ENCODE peak calls at places on chromosomes 6 and 20, in six cellular contexts. Z is PC-3, C is lung, A is lower lobe of right lung, K is brain microvascular endothelial cell, R is IMR-90. L is an unnamed sample.

GRCh38 chr6:38517005-38517404 is 122.7 kb downstream of the BTBD9 start:
- DNase-seq in Z (peak), C (no peak), A (no peak), K (peak), R (peak), L (peak)

GRCh38 chr20:11551491-11551890 is 366.2 kb upstream of the BTBD3 start:
- DNase-seq in Z (no peak), C (no peak), A (no peak), K (no peak), R (no peak), L (no peak)

GRCh38 chr20:40446868-40447267 is 242.2 kb downstream of the MAFB start:
- DNase-seq in Z (no peak), C (no peak), A (no peak), K (no peak), R (no peak), L (no peak)

GRCh38 chr6:15473741-15474161 is 189.1 kb downstream of the DTNBP1 start:
- DNase-seq in Z (peak), C (no peak), A (no peak), K (peak), R (peak), L (peak)

GRCh38 chr6:140857734-140858380 is 1274.9 kb upstream of the GJE1 start:
- DNase-seq in Z (peak), C (no peak), A (no peak), K (peak), R (peak), L (peak)

GRCh38 chr6:151493495-151494234 is at the start of gene CCDC170:
- DNase-seq in Z (no peak), C (peak), A (peak), K (peak), R (no peak), L (no peak)

GRCh38 chr6:42390228-42390934 is 61.3 kb downstream of the TRERF1 start:
- DNase-seq in Z (no peak), C (no peak), A (no peak), K (no peak), R (no peak), L (no peak)

GRCh38 chr6:158861686-158862381 is 42.7 kb upstream of the EZR start:
- DNase-seq in Z (peak), C (no peak), A (no peak), K (no peak), R (peak), L (peak)

GRCh38 chr6:135428078-135428477 is 69.5 kb downstream of the AHI1 start:
- DNase-seq in Z (no peak), C (no peak), A (no peak), K (no peak), R (no peak), L (no peak)

GRCh38 chr6:118565317-118565960 is 17.3 kb downstream of the PLN start:
- DNase-seq in Z (peak), C (no peak), A (no peak), K (no peak), R (peak), L (no peak)

GRCh38 chr20:61639200-61639599 is 387.1 kb downstream of the CDH4 start:
- DNase-seq in Z (no peak), C (no peak), A (no peak), K (no peak), R (peak), L (peak)

GRCh38 chr6:161696828-161697227 is 423.0 kb upstream of the AGPAT4 start:
- DNase-seq in Z (no peak), C (no peak), A (no peak), K (no peak), R (no peak), L (no peak)

GRCh38 chr6:36418558-36418957 is 24.1 kb downstream of the PXT1 start:
- DNase-seq in Z (peak), C (no peak), A (no peak), K (no peak), R (no peak), L (no peak)

GRCh38 chr6:41586564-41586963 is 40.4 kb downstream of the FOXP4 start:
- DNase-seq in Z (no peak), C (no peak), A (no peak), K (no peak), R (peak), L (peak)

GRCh38 chr6:135801755-135802154 is 49.7 kb upstream of the PDE7B start:
- DNase-seq in Z (no peak), C (no peak), A (no peak), K (no peak), R (no peak), L (no peak)

GRCh38 chr20:62149532-62150235 is 6.1 kb downstream of the SS18L1 start:
- DNase-seq in Z (no peak), C (no peak), A (no peak), K (no peak), R (peak), L (no peak)

GRCh38 chr6:134551245-134551960 is 233.5 kb upstream of the SGK1 start:
- DNase-seq in Z (peak), C (no peak), A (no peak), K (peak), R (peak), L (peak)

GRCh38 chr20:41654884-41655283 is 36.7 kb upstream of the CHD6 start:
- DNase-seq in Z (peak), C (no peak), A (no peak), K (peak), R (peak), L (peak)

GRCh38 chr6:42819803-42820508 is 38.1 kb downstream of the BICRAL start:
- DNase-seq in Z (no peak), C (peak), A (no peak), K (no peak), R (no peak), L (no peak)

GRCh38 chr6:118931436-118931835 is 3.5 kb downstream of the MCM9 start:
- DNase-seq in Z (peak), C (no peak), A (no peak), K (no peak), R (no peak), L (no peak)

GRCh38 chr6:124780621-124781020 is 181.6 kb upstream of the RNF217 start:
- DNase-seq in Z (no peak), C (no peak), A (no peak), K (no peak), R (no peak), L (peak)

GRCh38 chr6:149334201-149334600 is 16.7 kb downstream of the TAB2 start:
- DNase-seq in Z (peak), C (no peak), A (no peak), K (peak), R (peak), L (peak)

GRCh38 chr20:62018437-62019143 is 47.1 kb downstream of the TAF4 start:
- DNase-seq in Z (no peak), C (no peak), A (peak), K (no peak), R (no peak), L (no peak)

GRCh38 chr20:24289737-24290481 is 179.5 kb upstream of the SYNDIG1 start:
- DNase-seq in Z (no peak), C (no peak), A (no peak), K (no peak), R (no peak), L (no peak)

GRCh38 chr6:24960991-24961475 is 25.3 kb upstream of the RIPOR2 start:
- DNase-seq in Z (peak), C (no peak), A (no peak), K (no peak), R (no peak), L (no peak)

GRCh38 chr6:167493961-167494697 is 169.2 kb downstream of the TTLL2 start:
- DNase-seq in Z (no peak), C (no peak), A (no peak), K (no peak), R (no peak), L (no peak)

GRCh38 chr20:33251496-33251895 is 15.7 kb downstream of the BPIFA1 start:
- DNase-seq in Z (no peak), C (no peak), A (no peak), K (no peak), R (no peak), L (no peak)

GRCh38 chr6:1792989-1793388 is 183.3 kb downstream of the FOXC1 start:
- DNase-seq in Z (peak), C (no peak), A (no peak), K (no peak), R (peak), L (peak)

GRCh38 chr6:25851961-25852360 is 20.1 kb upstream of the SLC17A1 start:
- DNase-seq in Z (no peak), C (no peak), A (no peak), K (no peak), R (no peak), L (no peak)

GRCh38 chr6:160973856-160974255 is 17.7 kb upstream of the MAP3K4 start:
- DNase-seq in Z (no peak), C (no peak), A (no peak), K (peak), R (peak), L (peak)

GRCh38 chr6:107152633-107153032 is 37.3 kb upstream of the BEND3 start:
- DNase-seq in Z (no peak), C (no peak), A (no peak), K (no peak), R (no peak), L (no peak)

GRCh38 chr6:8705435-8706020 is 270.2 kb upstream of the SLC35B3 start:
- DNase-seq in Z (no peak), C (no peak), A (no peak), K (no peak), R (no peak), L (no peak)

GRCh38 chr6:8710668-8711431 is 275.5 kb upstream of the SLC35B3 start:
- DNase-seq in Z (no peak), C (no peak), A (no peak), K (no peak), R (no peak), L (no peak)

GRCh38 chr6:8707956-8708772 is 272.8 kb upstream of the SLC35B3 start:
- DNase-seq in Z (peak), C (peak), A (peak), K (no peak), R (no peak), L (peak)

GRCh38 chr6:8703059-8703458 is 267.7 kb upstream of the SLC35B3 start:
- DNase-seq in Z (no peak), C (no peak), A (no peak), K (no peak), R (no peak), L (no peak)

DNA sequence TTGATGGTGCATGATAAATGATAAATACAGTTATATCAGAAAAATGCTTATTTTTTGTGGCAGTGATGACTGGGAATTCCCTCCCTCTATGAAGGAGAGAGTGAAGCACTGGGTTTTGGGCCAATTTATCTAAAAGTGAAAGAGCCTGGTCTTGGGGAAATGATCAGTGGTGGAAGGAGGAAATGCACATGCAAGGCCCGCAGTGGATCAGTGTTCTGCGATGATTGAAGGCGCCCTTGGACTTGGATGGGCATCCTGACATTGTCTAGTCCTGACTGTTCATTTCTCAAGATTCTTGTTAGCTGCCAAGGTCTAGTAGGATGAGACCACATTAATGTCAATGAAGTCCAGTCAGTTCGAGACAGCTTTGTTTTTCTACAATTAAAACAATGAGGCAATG is 272.0 kb upstream of the SLC35B3 start:
- DNase-seq in Z (no peak), C (no peak), A (no peak), K (no peak), R (no peak), L (no peak)
- H3K4me3 ChIP-seq in Z (no peak), C (no peak), A (no peak), K (no peak), R (no peak), L (no peak)

GRCh38 chr6:96227135-96227534 is 211.4 kb downstream of the FUT9 start:
- DNase-seq in Z (no peak), C (no peak), A (no peak), K (no peak), R (no peak), L (no peak)
- H3K4me3 ChIP-seq in Z (no peak), C (no peak), A (no peak), K (no peak), R (no peak), L (no peak)

GRCh38 chr20:6100261-6100660 is 22.6 kb downstream of the FERMT1 start:
- DNase-seq in Z (no peak), C (no peak), A (no peak), K (no peak), R (no peak), L (no peak)
- H3K4me3 ChIP-seq in Z (no peak), C (no peak), A (no peak), K (no peak), R (no peak), L (no peak)

DNA sequence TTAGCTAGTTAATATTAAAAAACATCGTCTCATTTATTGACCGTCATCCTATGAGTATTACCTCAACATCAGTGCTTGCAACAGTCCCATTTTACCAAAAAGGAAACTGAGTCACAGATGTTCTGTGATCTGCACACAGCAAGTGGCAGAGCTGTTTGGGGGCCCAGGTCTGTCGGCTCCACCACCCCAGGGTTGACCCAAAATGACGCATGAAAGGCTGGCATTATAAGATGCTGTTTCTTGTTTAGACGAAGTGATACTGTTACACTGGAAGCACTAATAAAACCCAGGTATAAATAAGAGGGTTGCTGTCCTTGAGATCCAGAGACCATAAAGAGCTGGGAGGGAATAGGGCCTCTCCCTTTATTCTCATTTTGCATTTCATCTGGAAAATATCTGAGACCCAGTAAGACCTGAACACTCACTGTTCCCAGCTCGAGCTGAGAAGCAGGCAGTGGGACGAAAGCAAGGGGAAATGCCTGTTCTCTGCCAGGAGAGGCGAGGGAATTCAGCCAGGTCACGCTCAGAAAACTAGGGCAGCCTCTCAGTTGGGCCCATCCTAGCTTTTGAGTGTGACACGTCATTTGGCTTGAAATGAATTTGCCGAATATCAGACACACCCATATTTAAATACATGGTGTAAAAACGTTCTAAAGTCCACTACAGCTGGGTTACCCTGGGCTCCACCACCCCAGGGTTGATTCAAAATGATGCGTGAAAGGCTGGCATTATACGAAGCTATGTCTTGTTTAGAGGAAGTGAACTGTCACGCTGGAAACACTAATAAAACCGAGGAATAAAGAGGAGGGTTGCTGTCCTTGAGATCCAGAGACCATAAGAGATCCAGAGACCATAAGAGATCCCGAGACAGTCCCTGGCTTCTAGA is 1.4 kb upstream of the MICAL1 start:
- DNase-seq in Z (peak), C (peak), A (peak), K (no peak), R (peak), L (peak)
- H3K4me3 ChIP-seq in Z (peak), C (no peak), A (peak), K (peak), R (peak), L (peak)

GRCh38 chr6:31617010-31617409 is 2.0 kb downstream of the AIF1 start:
- DNase-seq in Z (no peak), C (no peak), A (no peak), K (no peak), R (no peak), L (no peak)
- H3K4me3 ChIP-seq in Z (no peak), C (no peak), A (no peak), K (no peak), R (no peak), L (no peak)

GRCh38 chr20:17502105-17502504 is 29.1 kb downstream of the BFSP1 start:
- DNase-seq in Z (no peak), C (no peak), A (no peak), K (no peak), R (no peak), L (no peak)

GRCh38 chr20:17504898-17505663 is 26.1 kb downstream of the BFSP1 start:
- DNase-seq in Z (peak), C (peak), A (peak), K (peak), R (peak), L (peak)

GRCh38 chr20:17503501-17504325 is 27.5 kb downstream of the BFSP1 start:
- DNase-seq in Z (no peak), C (no peak), A (no peak), K (no peak), R (no peak), L (no peak)

GRCh38 chr20:17505664-17506517 is 25.3 kb downstream of the BFSP1 start:
- DNase-seq in Z (peak), C (no peak), A (peak), K (peak), R (peak), L (peak)

DNA sequence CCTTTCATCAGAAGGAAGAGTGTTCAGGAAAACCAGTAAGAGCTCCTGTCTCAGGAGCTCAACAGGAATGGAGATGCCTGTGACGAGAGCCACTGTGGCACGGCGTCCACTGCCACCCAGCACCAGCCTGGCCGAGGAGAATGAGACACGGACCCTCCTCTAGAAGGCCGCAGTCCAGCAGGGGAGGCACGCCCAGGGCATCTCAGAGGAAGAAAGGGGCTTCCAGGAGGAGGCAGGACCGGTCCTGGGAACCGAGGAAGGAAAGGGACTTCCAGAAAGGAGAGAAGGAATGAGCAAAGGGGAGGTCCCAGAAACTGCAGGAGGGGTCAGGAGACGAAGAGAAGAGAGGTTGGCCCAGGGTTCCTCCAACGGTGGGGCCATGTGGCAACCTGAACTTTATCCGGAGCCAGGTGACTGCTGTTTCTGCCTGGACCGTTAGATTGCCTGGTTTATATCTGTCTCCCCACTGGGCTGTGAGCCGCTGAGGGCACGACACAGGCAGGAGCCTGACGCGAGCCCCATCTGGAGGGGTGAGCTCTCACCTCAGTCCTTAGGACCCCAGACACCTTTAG is 26.8 kb downstream of the BFSP1 start:
- DNase-seq in Z (no peak), C (no peak), A (no peak), K (no peak), R (no peak), L (no peak)
- H3K4me3 ChIP-seq in Z (peak), C (no peak), A (peak), K (peak), R (no peak), L (peak)

GRCh38 chr6:111461860-111462259 is 21.2 kb downstream of the REV3L start:
- DNase-seq in Z (no peak), C (no peak), A (no peak), K (no peak), R (no peak), L (no peak)

GRCh38 chr6:111458670-111459232 is 24.3 kb downstream of the REV3L start:
- DNase-seq in Z (no peak), C (no peak), A (no peak), K (no peak), R (no peak), L (no peak)

DNA sequence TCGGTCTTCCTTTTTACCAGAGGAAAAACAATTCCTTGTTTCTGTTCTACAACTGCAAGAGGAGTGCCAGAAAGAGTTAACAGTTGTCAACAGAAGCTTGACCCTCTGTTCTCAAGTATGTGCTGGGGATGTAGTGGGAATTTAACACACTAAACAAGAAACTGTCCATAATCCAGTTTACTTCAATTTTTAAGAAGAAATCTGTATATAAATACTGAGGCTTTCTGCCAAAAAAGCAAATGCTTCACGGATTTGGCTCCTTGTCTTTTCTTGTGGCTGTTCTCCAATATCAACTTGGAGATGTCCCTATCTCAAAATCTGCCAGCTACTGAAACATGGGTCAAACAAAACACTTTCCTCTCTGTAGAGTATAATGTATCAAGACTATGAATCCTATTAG is 26.8 kb downstream of the REV3L start:
- DNase-seq in Z (no peak), C (no peak), A (no peak), K (no peak), R (peak), L (peak)
- H3K4me3 ChIP-seq in Z (no peak), C (no peak), A (no peak), K (no peak), R (no peak), L (no peak)

DNA sequence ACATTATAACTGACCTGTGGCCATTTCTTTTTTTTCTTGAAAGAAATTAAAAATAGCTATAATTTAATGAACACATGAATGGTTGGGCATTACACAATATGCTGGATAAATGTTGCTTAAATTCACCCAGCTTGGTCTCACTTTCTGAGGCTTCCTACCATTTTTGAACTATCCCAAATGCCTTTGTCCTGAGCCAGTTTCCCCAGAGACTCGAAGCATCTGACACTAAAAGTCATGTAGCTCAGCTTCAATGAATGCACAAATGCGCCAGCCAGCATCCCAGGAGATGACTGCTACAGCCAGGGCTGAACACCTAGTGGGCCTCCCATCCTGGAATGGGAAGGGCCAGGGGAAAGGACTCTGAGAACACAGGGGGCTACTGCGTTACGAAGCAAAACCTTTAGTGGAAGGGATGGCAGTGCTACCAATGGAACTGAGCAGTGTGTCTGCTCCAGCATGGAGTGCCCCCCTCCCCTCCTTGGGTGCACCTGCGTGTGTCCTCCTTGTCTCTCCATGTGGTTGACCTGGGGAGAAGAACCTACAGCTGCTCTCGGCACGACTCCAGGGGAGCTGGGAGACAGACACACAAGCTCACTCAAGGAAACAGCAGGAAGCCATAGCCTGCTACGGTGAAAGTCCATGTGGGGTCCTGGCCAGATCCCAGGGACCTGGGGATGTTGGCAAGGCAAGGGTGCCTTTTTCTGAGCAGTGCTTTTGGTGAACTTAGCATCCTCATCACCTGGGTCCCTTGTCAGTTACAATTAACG is 60.9 kb downstream of the IRF4 start:
- DNase-seq in Z (no peak), C (no peak), A (no peak), K (no peak), R (no peak), L (peak)
- H3K4me3 ChIP-seq in Z (no peak), C (no peak), A (no peak), K (no peak), R (no peak), L (no peak)